ENCODE peak calls at places on chromosomes 16 and 17, in seven cellular contexts. X is kidney glomerular epithelial cell; F is NCI-H748 treated with DMSO at 0.1 percent for 48 hours; V is uterus; N is stimulated activated CD4-positive, alpha-beta T cell treated with anti-CD3 and anti-CD28 coated beads, Interleukin-4, amount 100 ng/mL, for 1 hour; J is mucosa of descending colon; M is NCI-H2081. Y is an unnamed sample.

GRCh38 chr17:60087882-60088669 is 9.4 kb upstream of the HEATR6 start:
- DNase-seq in N (no peak), X (peak), V (no peak), J (no peak), M (peak), F (no peak), Y (no peak)

GRCh38 chr17:28384281-28385036 is 13.0 kb downstream of the SARM1 start:
- DNase-seq in J (peak), X (peak), V (no peak), N (peak), M (peak), F (peak), Y (no peak)

GRCh38 chr17:65020284-65020683 is 36.3 kb downstream of the GNA13 start:
- DNase-seq in N (no peak), F (no peak), M (no peak), V (no peak), X (no peak), J (no peak), Y (no peak)

GRCh38 chr17:78745407-78746088 is 36.5 kb downstream of the CYTH1 start:
- DNase-seq in M (peak), J (no peak), X (peak), F (no peak), V (no peak), N (peak), Y (no peak)

GRCh38 chr16:54817432-54817831 is 113.2 kb upstream of the IRX5 start:
- DNase-seq in N (no peak), F (peak), M (no peak), J (no peak), X (no peak), V (no peak), Y (no peak)

GRCh38 chr16:17964196-17964595 is 372.3 kb downstream of the NPIPA8 start:
- DNase-seq in V (no peak), N (no peak), X (no peak), M (no peak), J (no peak), F (no peak), Y (no peak)

GRCh38 chr17:27453466-27453865 is 2.8 kb upstream of the KSR1 start:
- DNase-seq in F (no peak), V (no peak), X (no peak), M (no peak), J (no peak), N (no peak), Y (no peak)

GRCh38 chr17:39719966-39720365 is 10.4 kb downstream of the MIEN1 start:
- DNase-seq in M (no peak), J (no peak), V (no peak), F (no peak), X (no peak), N (no peak), Y (no peak)

GRCh38 chr17:5870231-5870953 is 199.8 kb upstream of the WSCD1 start:
- DNase-seq in M (no peak), J (no peak), V (no peak), X (no peak), F (no peak), N (no peak), Y (no peak)

GRCh38 chr17:12098568-12098967 is 77.9 kb downstream of the MAP2K4 start:
- DNase-seq in F (no peak), M (no peak), X (no peak), J (no peak), N (no peak), V (no peak), Y (no peak)

GRCh38 chr17:69144621-69145255 is 3.0 kb upstream of the ABCA6 start:
- DNase-seq in X (no peak), M (no peak), N (no peak), F (no peak), V (no peak), J (no peak), Y (no peak)

GRCh38 chr17:50893183-50893993 is 27.2 kb upstream of the TOB1 start:
- DNase-seq in F (no peak), N (no peak), X (peak), V (peak), J (no peak), M (no peak), Y (peak)

GRCh38 chr17:76202516-76202915 is 37.8 kb downstream of the RNF157 start:
- DNase-seq in V (no peak), J (no peak), M (peak), F (no peak), N (no peak), X (no peak), Y (no peak)

GRCh38 chr17:48162946-48163506 is 55.5 kb downstream of the SNX11 start:
- DNase-seq in M (peak), N (no peak), X (no peak), F (no peak), J (no peak), V (no peak), Y (no peak)

GRCh38 chr16:66740010-66740409 is 11.4 kb downstream of the DYNC1LI2 start:
- DNase-seq in F (no peak), N (peak), M (no peak), X (peak), J (no peak), V (no peak), Y (no peak)

GRCh38 chr16:77585852-77586251 is 136.5 kb upstream of the NUDT7 start:
- DNase-seq in N (no peak), J (no peak), F (no peak), V (no peak), X (peak), M (no peak), Y (no peak)

GRCh38 chr16:3174618-3175148 is 13.3 kb upstream of the OR1F1 start:
- DNase-seq in F (no peak), V (no peak), X (no peak), M (no peak), N (no peak), J (no peak), Y (no peak)